ENCODE peak calls at places on chromosomes 7 and 10, in five cellular contexts. One of them, this sample, is unnamed.

GRCh38 chr7:93958651-93959050 is 37.1 kb downstream of the GNG11 start:
- DNase-seq in adrenal gland: no peak
- DNase-seq in HFF-Myc: no peak
- DNase-seq in NB4: peak; percentile 6
- DNase-seq in brain microvascular endothelial cell: no peak
- DNase-seq in this sample: no peak

GRCh38 chr7:29177963-29178612 is 16.5 kb upstream of the CHN2 start:
- DNase-seq in adrenal gland: peak; percentile 69
- DNase-seq in HFF-Myc: no peak
- DNase-seq in NB4: peak; percentile 47
- DNase-seq in brain microvascular endothelial cell: peak; percentile 59
- DNase-seq in this sample: peak; percentile 32

GRCh38 chr10:9922123-9922685 is 1095.5 kb upstream of the CELF2 start:
- DNase-seq in adrenal gland: no peak
- DNase-seq in HFF-Myc: no peak
- DNase-seq in NB4: no peak
- DNase-seq in brain microvascular endothelial cell: no peak
- DNase-seq in this sample: no peak

GRCh38 chr10:30834143-30834542 is 197.5 kb downstream of the ZNF438 start:
- DNase-seq in adrenal gland: no peak
- DNase-seq in HFF-Myc: no peak
- DNase-seq in NB4: no peak
- DNase-seq in brain microvascular endothelial cell: no peak
- DNase-seq in this sample: no peak

GRCh38 chr7:101172854-101173751 is 7.0 kb downstream of the NAT16 start:
- DNase-seq in adrenal gland: peak; percentile 80
- DNase-seq in HFF-Myc: peak; percentile 35
- DNase-seq in NB4: no peak
- DNase-seq in brain microvascular endothelial cell: peak; percentile 58
- DNase-seq in this sample: peak; percentile 47

GRCh38 chr10:101067356-101068083 is 5.7 kb downstream of the KAZALD1 start:
- DNase-seq in adrenal gland: peak; percentile 79
- DNase-seq in HFF-Myc: peak; percentile 90
- DNase-seq in NB4: peak; percentile 95
- DNase-seq in brain microvascular endothelial cell: peak; percentile 78
- DNase-seq in this sample: peak; percentile 90

GRCh38 chr7:130129099-130129498 is 58.8 kb downstream of the KLHDC10 start:
- DNase-seq in adrenal gland: no peak
- DNase-seq in HFF-Myc: no peak
- DNase-seq in NB4: no peak
- DNase-seq in brain microvascular endothelial cell: no peak
- DNase-seq in this sample: no peak

GRCh38 chr10:29760139-29760538 is 125.4 kb upstream of the SVIL start:
- DNase-seq in adrenal gland: no peak
- DNase-seq in HFF-Myc: no peak
- DNase-seq in NB4: no peak
- DNase-seq in brain microvascular endothelial cell: no peak
- DNase-seq in this sample: no peak

GRCh38 chr7:158284121-158284520 is 303.5 kb downstream of the PTPRN2 start:
- DNase-seq in adrenal gland: no peak
- DNase-seq in HFF-Myc: no peak
- DNase-seq in NB4: no peak
- DNase-seq in brain microvascular endothelial cell: no peak
- DNase-seq in this sample: peak; percentile 9

GRCh38 chr10:60777696-60778213 is 523 bp upstream of the CDK1 start:
- DNase-seq in adrenal gland: no peak
- DNase-seq in HFF-Myc: no peak
- DNase-seq in NB4: no peak
- DNase-seq in brain microvascular endothelial cell: no peak
- DNase-seq in this sample: no peak

GRCh38 chr10:19815478-19816419 is 483 bp upstream of the PLXDC2 start:
- DNase-seq in adrenal gland: peak; percentile 90
- DNase-seq in HFF-Myc: no peak
- DNase-seq in NB4: peak; percentile 6
- DNase-seq in brain microvascular endothelial cell: peak; percentile 48
- DNase-seq in this sample: peak; percentile 77

GRCh38 chr7:80896856-80897598 is 21.8 kb downstream of the SEMA3C start:
- DNase-seq in adrenal gland: no peak
- DNase-seq in HFF-Myc: no peak
- DNase-seq in NB4: no peak
- DNase-seq in brain microvascular endothelial cell: no peak
- DNase-seq in this sample: peak; percentile 65

GRCh38 chr7:150740053-150740452 is 2.8 kb downstream of the GIMAP5 start:
- DNase-seq in adrenal gland: no peak
- DNase-seq in HFF-Myc: no peak
- DNase-seq in NB4: peak; percentile 44
- DNase-seq in brain microvascular endothelial cell: no peak
- DNase-seq in this sample: no peak

GRCh38 chr7:93011351-93012294 is 106.2 kb downstream of the SAMD9 start:
- DNase-seq in adrenal gland: no peak
- DNase-seq in HFF-Myc: peak; percentile 52
- DNase-seq in NB4: no peak
- DNase-seq in brain microvascular endothelial cell: peak; percentile 94
- DNase-seq in this sample: no peak

GRCh38 chr7:150979706-150980390 is 1.7 kb upstream of the KCNH2 start:
- DNase-seq in adrenal gland: peak; percentile 40
- DNase-seq in HFF-Myc: no peak
- DNase-seq in NB4: no peak
- DNase-seq in brain microvascular endothelial cell: no peak
- DNase-seq in this sample: no peak

GRCh38 chr10:93710333-93710909 is 8.0 kb upstream of the FRA10AC1 start:
- DNase-seq in adrenal gland: no peak
- DNase-seq in HFF-Myc: no peak
- DNase-seq in NB4: no peak
- DNase-seq in brain microvascular endothelial cell: no peak
- DNase-seq in this sample: no peak

GRCh38 chr7:17663056-17663675 is 277.1 kb downstream of the SNX13 start:
- DNase-seq in adrenal gland: no peak
- DNase-seq in HFF-Myc: no peak
- DNase-seq in NB4: no peak
- DNase-seq in brain microvascular endothelial cell: peak; percentile 72
- DNase-seq in this sample: no peak

GRCh38 chr10:22042557-22043326 is 39.2 kb upstream of the DNAJC1 start:
- DNase-seq in adrenal gland: no peak
- DNase-seq in HFF-Myc: no peak
- DNase-seq in NB4: peak; percentile 1
- DNase-seq in brain microvascular endothelial cell: no peak
- DNase-seq in this sample: no peak

GRCh38 chr7:108723343-108723957 is 153.8 kb downstream of the DNAJB9 start:
- DNase-seq in adrenal gland: no peak
- DNase-seq in HFF-Myc: no peak
- DNase-seq in NB4: no peak
- DNase-seq in brain microvascular endothelial cell: no peak
- DNase-seq in this sample: no peak

GRCh38 chr7:45721949-45722598 is 147.9 kb downstream of the ADCY1 start:
- DNase-seq in adrenal gland: no peak
- DNase-seq in HFF-Myc: no peak
- DNase-seq in NB4: peak; percentile 23
- DNase-seq in brain microvascular endothelial cell: no peak
- DNase-seq in this sample: no peak

GRCh38 chr7:130009848-130010688 is 41.1 kb downstream of the ZC3HC1 start:
- DNase-seq in adrenal gland: peak; percentile 72
- DNase-seq in HFF-Myc: peak; percentile 49
- DNase-seq in NB4: peak; percentile 21
- DNase-seq in brain microvascular endothelial cell: peak; percentile 77
- DNase-seq in this sample: peak; percentile 19

GRCh38 chr10:95268438-95268837 is 22.4 kb downstream of the PDLIM1 start:
- DNase-seq in adrenal gland: peak; percentile 45
- DNase-seq in HFF-Myc: no peak
- DNase-seq in NB4: no peak
- DNase-seq in brain microvascular endothelial cell: peak; percentile 79
- DNase-seq in this sample: peak; percentile 24

GRCh38 chr7:36409180-36409579 is 19.5 kb downstream of the ANLN start:
- DNase-seq in adrenal gland: no peak
- DNase-seq in HFF-Myc: no peak
- DNase-seq in NB4: no peak
- DNase-seq in brain microvascular endothelial cell: no peak
- DNase-seq in this sample: no peak

GRCh38 chr7:5514440-5515035 is 90.9 kb upstream of the TNRC18 start:
- DNase-seq in adrenal gland: no peak
- DNase-seq in HFF-Myc: no peak
- DNase-seq in NB4: peak; percentile 63
- DNase-seq in brain microvascular endothelial cell: no peak
- DNase-seq in this sample: no peak

GRCh38 chr7:124276005-124276606 is 243.2 kb upstream of the TMEM229A start:
- DNase-seq in adrenal gland: no peak
- DNase-seq in HFF-Myc: peak; percentile 1
- DNase-seq in NB4: peak; percentile 53
- DNase-seq in brain microvascular endothelial cell: peak; percentile 10
- DNase-seq in this sample: peak; percentile 23

GRCh38 chr7:113217314-113217713 is 99.0 kb upstream of the SMIM30 start:
- DNase-seq in adrenal gland: no peak
- DNase-seq in HFF-Myc: no peak
- DNase-seq in NB4: peak; percentile 22
- DNase-seq in brain microvascular endothelial cell: no peak
- DNase-seq in this sample: no peak

DNA sequence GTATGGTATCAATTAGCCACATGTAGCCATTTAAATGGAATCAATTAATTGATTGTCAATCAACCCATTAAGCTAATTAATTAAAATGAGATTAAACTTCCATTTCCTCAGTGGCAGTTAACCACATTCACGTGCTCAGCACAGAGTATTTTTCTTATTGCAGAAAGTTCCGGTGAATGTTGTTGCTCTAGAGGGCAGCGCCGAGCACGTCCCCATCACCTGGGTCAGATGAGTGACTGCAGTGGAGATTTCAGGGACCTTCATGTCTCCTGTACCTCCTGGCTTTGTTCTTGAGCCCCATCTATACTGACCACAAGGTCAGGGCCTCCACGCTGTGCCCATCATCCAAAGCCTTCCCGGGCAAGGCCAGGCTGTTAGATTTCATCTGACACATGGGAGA is 168.8 kb upstream of the MKI67 start:
- DNase-seq in adrenal gland: no peak
- DNase-seq in HFF-Myc: no peak
- DNase-seq in NB4: no peak
- DNase-seq in brain microvascular endothelial cell: no peak
- DNase-seq in this sample: no peak
- TF ChIP-seq CTCF in adrenal gland: no peak
- TF ChIP-seq CTCF in HFF-Myc: no peak
- TF ChIP-seq CTCF in NB4: peak; percentile 13
- TF ChIP-seq CTCF in brain microvascular endothelial cell: no peak
- TF ChIP-seq CTCF in this sample: no peak

GRCh38 chr7:27155816-27156507 is 513 bp downstream of the HOXA7 start:
- DNase-seq in adrenal gland: peak; percentile 67
- DNase-seq in HFF-Myc: no peak
- DNase-seq in NB4: peak; percentile 56
- DNase-seq in brain microvascular endothelial cell: no peak
- DNase-seq in this sample: peak; percentile 70
- TF ChIP-seq CTCF in adrenal gland: no peak
- TF ChIP-seq CTCF in HFF-Myc: no peak
- TF ChIP-seq CTCF in NB4: no peak
- TF ChIP-seq CTCF in brain microvascular endothelial cell: no peak
- TF ChIP-seq CTCF in this sample: no peak

GRCh38 chr7:22417349-22417748 is 60.4 kb upstream of the RAPGEF5 start:
- DNase-seq in adrenal gland: no peak
- DNase-seq in HFF-Myc: no peak
- DNase-seq in NB4: no peak
- DNase-seq in brain microvascular endothelial cell: no peak
- DNase-seq in this sample: no peak

GRCh38 chr7:22418251-22419046 is 61.5 kb upstream of the RAPGEF5 start:
- DNase-seq in adrenal gland: no peak
- DNase-seq in HFF-Myc: no peak
- DNase-seq in NB4: no peak
- DNase-seq in brain microvascular endothelial cell: no peak
- DNase-seq in this sample: no peak

GRCh38 chr7:22420008-22420407 is 63.1 kb upstream of the RAPGEF5 start:
- DNase-seq in adrenal gland: no peak
- DNase-seq in HFF-Myc: no peak
- DNase-seq in NB4: no peak
- DNase-seq in brain microvascular endothelial cell: no peak
- DNase-seq in this sample: no peak

GRCh38 chr7:22419488-22419887 is 62.5 kb upstream of the RAPGEF5 start:
- DNase-seq in adrenal gland: no peak
- DNase-seq in HFF-Myc: no peak
- DNase-seq in NB4: no peak
- DNase-seq in brain microvascular endothelial cell: no peak
- DNase-seq in this sample: no peak

DNA sequence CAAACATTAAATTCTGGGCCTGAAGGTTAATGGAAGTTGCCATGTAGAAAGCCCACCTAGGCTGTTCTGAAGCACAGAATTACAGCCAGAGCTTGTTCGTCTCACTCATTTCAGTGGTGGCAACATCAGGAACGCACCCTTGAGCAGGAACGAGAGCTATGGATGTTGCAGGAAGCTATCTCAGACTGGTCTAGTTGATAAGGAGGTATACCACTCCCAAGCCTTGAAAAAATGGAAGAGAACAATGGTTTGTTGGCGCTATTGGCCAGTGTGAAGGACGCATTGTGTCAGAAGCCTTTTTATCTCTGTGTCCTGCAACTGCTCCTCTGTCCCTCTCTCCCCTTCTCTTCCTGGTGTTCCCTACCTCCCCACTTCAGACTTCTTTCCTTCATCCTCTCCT is 60.9 kb upstream of the RAPGEF5 start:
- DNase-seq in adrenal gland: no peak
- DNase-seq in HFF-Myc: no peak
- DNase-seq in NB4: no peak
- DNase-seq in brain microvascular endothelial cell: no peak
- DNase-seq in this sample: no peak
- TF ChIP-seq CTCF in adrenal gland: no peak
- TF ChIP-seq CTCF in HFF-Myc: no peak
- TF ChIP-seq CTCF in NB4: no peak
- TF ChIP-seq CTCF in brain microvascular endothelial cell: no peak
- TF ChIP-seq CTCF in this sample: no peak

GRCh38 chr10:120981601-120982381 is 130.6 kb downstream of the WDR11 start:
- DNase-seq in adrenal gland: no peak
- DNase-seq in HFF-Myc: no peak
- DNase-seq in NB4: no peak
- DNase-seq in brain microvascular endothelial cell: no peak
- DNase-seq in this sample: no peak
- TF ChIP-seq CTCF in adrenal gland: no peak
- TF ChIP-seq CTCF in HFF-Myc: no peak
- TF ChIP-seq CTCF in NB4: no peak
- TF ChIP-seq CTCF in brain microvascular endothelial cell: no peak
- TF ChIP-seq CTCF in this sample: no peak